ENCODE peak calls at places on chromosomes 1 and 21, in seven cellular contexts. One of them, this sample, is unnamed. For H3K4me1, the result is how much of the 10 kb centered on the place peaks cover.

GRCh38 chr21:36203603-36203889 is 46.9 kb downstream of the DOP1B start:
- DNase-seq in neural progenitor cell: no peak
- DNase-seq in GM23338: no peak
- DNase-seq in HCT116: peak
- DNase-seq in PC-3: peak
- DNase-seq in MM.1S: peak
- DNase-seq in hepatocyte: peak
- DNase-seq in this sample: no peak

GRCh38 chr1:32447469-32448185 is 17.2 kb upstream of the ZBTB8B start:
- DNase-seq in PC-3: peak
- DNase-seq in hepatocyte: peak
- DNase-seq in MM.1S: no peak
- DNase-seq in neural progenitor cell: peak
- DNase-seq in GM23338: peak
- DNase-seq in HCT116: peak
- DNase-seq in this sample: no peak

GRCh38 chr1:27394282-27394658 is 1.8 kb downstream of the GPR3 start:
- DNase-seq in GM23338: no peak
- DNase-seq in MM.1S: no peak
- DNase-seq in HCT116: no peak
- DNase-seq in PC-3: no peak
- DNase-seq in neural progenitor cell: no peak
- DNase-seq in hepatocyte: no peak
- DNase-seq in this sample: no peak

GRCh38 chr1:29520571-29521437 is 284.5 kb downstream of the PTPRU start:
- DNase-seq in PC-3: no peak
- DNase-seq in neural progenitor cell: no peak
- DNase-seq in GM23338: no peak
- DNase-seq in MM.1S: no peak
- DNase-seq in hepatocyte: no peak
- DNase-seq in HCT116: no peak
- DNase-seq in this sample: no peak

GRCh38 chr1:47487332-47487731 is 49.5 kb downstream of the FOXD2 start:
- DNase-seq in HCT116: no peak
- DNase-seq in MM.1S: no peak
- DNase-seq in neural progenitor cell: no peak
- DNase-seq in PC-3: no peak
- DNase-seq in hepatocyte: no peak
- DNase-seq in GM23338: no peak
- DNase-seq in this sample: no peak

GRCh38 chr1:81907569-81907968 is 106.8 kb downstream of the ADGRL2 start:
- DNase-seq in GM23338: no peak
- DNase-seq in PC-3: no peak
- DNase-seq in neural progenitor cell: no peak
- DNase-seq in MM.1S: no peak
- DNase-seq in hepatocyte: no peak
- DNase-seq in HCT116: no peak
- DNase-seq in this sample: no peak

GRCh38 chr1:173432331-173432730 is 44.8 kb upstream of the PRDX6 start:
- DNase-seq in HCT116: no peak
- DNase-seq in MM.1S: no peak
- DNase-seq in PC-3: no peak
- DNase-seq in hepatocyte: no peak
- DNase-seq in GM23338: no peak
- DNase-seq in neural progenitor cell: no peak
- DNase-seq in this sample: no peak

GRCh38 chr1:206466840-206467649 is 3.2 kb upstream of the IKBKE start:
- DNase-seq in HCT116: no peak
- DNase-seq in GM23338: no peak
- DNase-seq in MM.1S: no peak
- DNase-seq in neural progenitor cell: no peak
- DNase-seq in hepatocyte: no peak
- DNase-seq in PC-3: no peak
- DNase-seq in this sample: no peak

GRCh38 chr1:94622757-94623156 is 81.2 kb upstream of the F3 start:
- DNase-seq in GM23338: peak
- DNase-seq in HCT116: peak
- DNase-seq in neural progenitor cell: peak
- DNase-seq in hepatocyte: peak
- DNase-seq in MM.1S: no peak
- DNase-seq in PC-3: peak
- DNase-seq in this sample: no peak

GRCh38 chr1:82139751-82140468 is 339.2 kb downstream of the ADGRL2 start:
- DNase-seq in hepatocyte: no peak
- DNase-seq in PC-3: no peak
- DNase-seq in neural progenitor cell: no peak
- DNase-seq in MM.1S: no peak
- DNase-seq in GM23338: no peak
- DNase-seq in HCT116: no peak
- DNase-seq in this sample: no peak

GRCh38 chr1:180155202-180155682 is 573 bp downstream of the QSOX1 start:
- DNase-seq in GM23338: peak
- DNase-seq in neural progenitor cell: peak
- DNase-seq in hepatocyte: no peak
- DNase-seq in HCT116: no peak
- DNase-seq in PC-3: no peak
- DNase-seq in MM.1S: no peak
- DNase-seq in this sample: peak

GRCh38 chr1:31581821-31582810 is 5.8 kb downstream of the TINAGL1 start:
- DNase-seq in GM23338: peak
- DNase-seq in hepatocyte: no peak
- DNase-seq in HCT116: no peak
- DNase-seq in PC-3: peak
- DNase-seq in MM.1S: no peak
- DNase-seq in neural progenitor cell: no peak
- DNase-seq in this sample: no peak

GRCh38 chr1:41802532-41803501 is 115.9 kb downstream of the HIVEP3 start:
- DNase-seq in neural progenitor cell: no peak
- DNase-seq in HCT116: no peak
- DNase-seq in GM23338: no peak
- DNase-seq in MM.1S: peak
- DNase-seq in hepatocyte: no peak
- DNase-seq in PC-3: peak
- DNase-seq in this sample: peak

GRCh38 chr1:121413817-121414216 is 229.0 kb downstream of the SRGAP2C start:
- DNase-seq in hepatocyte: no peak
- DNase-seq in PC-3: no peak
- DNase-seq in neural progenitor cell: no peak
- DNase-seq in MM.1S: no peak
- DNase-seq in HCT116: no peak
- DNase-seq in GM23338: no peak
- DNase-seq in this sample: no peak

GRCh38 chr1:1069061-1069710 is 4.9 kb downstream of the RNF223 start:
- DNase-seq in MM.1S: peak
- DNase-seq in PC-3: peak
- DNase-seq in GM23338: peak
- DNase-seq in neural progenitor cell: peak
- DNase-seq in HCT116: peak
- DNase-seq in hepatocyte: peak
- DNase-seq in this sample: peak

GRCh38 chr1:236147068-236147467 is 4.7 kb downstream of the GPR137B start:
- DNase-seq in MM.1S: no peak
- DNase-seq in neural progenitor cell: no peak
- DNase-seq in HCT116: no peak
- DNase-seq in GM23338: no peak
- DNase-seq in hepatocyte: no peak
- DNase-seq in PC-3: no peak
- DNase-seq in this sample: no peak

GRCh38 chr1:116203192-116203723 is 92.1 kb downstream of the MAB21L3 start:
- DNase-seq in PC-3: peak
- DNase-seq in MM.1S: no peak
- DNase-seq in hepatocyte: no peak
- DNase-seq in GM23338: peak
- DNase-seq in neural progenitor cell: no peak
- DNase-seq in HCT116: no peak
- DNase-seq in this sample: no peak

GRCh38 chr1:31585736-31586365 is 9.5 kb downstream of the TINAGL1 start:
- DNase-seq in PC-3: no peak
- DNase-seq in HCT116: no peak
- DNase-seq in GM23338: no peak
- DNase-seq in hepatocyte: no peak
- DNase-seq in MM.1S: no peak
- DNase-seq in neural progenitor cell: no peak
- DNase-seq in this sample: no peak

GRCh38 chr1:215704089-215704860 is 137.2 kb downstream of the KCTD3 start:
- DNase-seq in neural progenitor cell: no peak
- DNase-seq in GM23338: no peak
- DNase-seq in HCT116: no peak
- DNase-seq in PC-3: peak
- DNase-seq in MM.1S: no peak
- DNase-seq in hepatocyte: no peak
- DNase-seq in this sample: no peak

GRCh38 chr1:32199717-32200072 is 700 bp upstream of the CCDC28B start:
- DNase-seq in HCT116: no peak
- DNase-seq in hepatocyte: no peak
- DNase-seq in MM.1S: no peak
- DNase-seq in neural progenitor cell: peak
- DNase-seq in PC-3: no peak
- DNase-seq in GM23338: no peak
- DNase-seq in this sample: no peak

GRCh38 chr1:32881291-32881690 is 5.0 kb upstream of the HPCA start:
- DNase-seq in PC-3: no peak
- DNase-seq in GM23338: no peak
- DNase-seq in hepatocyte: no peak
- DNase-seq in neural progenitor cell: no peak
- DNase-seq in HCT116: no peak
- DNase-seq in MM.1S: no peak
- DNase-seq in this sample: no peak

GRCh38 chr1:7576946-7577657 is 194.0 kb upstream of the VAMP3 start:
- DNase-seq in HCT116: peak
- DNase-seq in neural progenitor cell: peak
- DNase-seq in MM.1S: no peak
- DNase-seq in GM23338: peak
- DNase-seq in hepatocyte: peak
- DNase-seq in PC-3: peak
- DNase-seq in this sample: no peak
- TF ChIP-seq EZH2phosphoT487 in HCT116: no peak
- TF ChIP-seq EZH2phosphoT487 in neural progenitor cell: no peak
- TF ChIP-seq EZH2phosphoT487 in MM.1S: no peak
- TF ChIP-seq EZH2phosphoT487 in GM23338: no peak
- TF ChIP-seq EZH2phosphoT487 in hepatocyte: no peak
- TF ChIP-seq EZH2phosphoT487 in PC-3: no peak
- TF ChIP-seq EZH2phosphoT487 in this sample: no peak

DNA sequence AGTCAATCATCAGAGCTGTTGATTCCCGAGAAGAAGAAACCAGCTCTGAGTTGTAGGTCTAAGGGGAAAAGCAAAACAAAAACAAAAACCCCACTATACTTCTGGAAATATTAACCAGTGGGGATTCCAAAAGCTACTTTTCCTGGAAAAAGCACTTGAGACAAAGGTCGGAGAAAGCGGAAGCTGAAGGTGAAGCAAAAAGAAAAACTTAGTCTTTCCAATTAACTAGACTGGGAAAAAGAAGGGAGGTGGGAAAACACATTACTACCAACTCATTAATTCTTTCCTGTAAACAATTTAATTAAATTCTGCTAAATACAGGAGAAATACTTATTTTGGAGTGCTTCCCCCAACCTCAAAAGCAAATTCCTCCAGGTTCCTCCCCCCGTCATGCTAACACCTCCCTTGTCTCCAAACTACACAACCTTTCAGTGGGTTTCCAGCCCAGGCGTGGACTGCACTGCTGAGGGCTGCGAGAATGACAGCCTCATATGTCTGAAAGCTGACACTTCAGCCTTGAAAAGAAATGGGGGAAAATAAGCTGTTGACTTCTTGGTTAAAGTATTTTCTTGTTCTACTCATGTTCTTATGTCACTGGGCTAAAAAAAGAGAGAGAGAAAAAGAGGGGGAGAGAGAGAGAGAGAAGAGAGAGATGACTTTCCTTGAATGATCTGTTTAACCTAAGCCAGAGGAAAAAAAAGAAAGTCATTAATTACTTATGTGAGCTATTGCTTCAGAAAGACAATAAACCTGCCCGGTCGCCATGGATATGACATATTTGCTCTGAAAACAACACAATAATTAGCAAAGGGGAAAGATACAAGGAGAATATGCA is 5.1 kb downstream of the CASZ1 start:
- DNase-seq in HCT116: no peak
- DNase-seq in GM23338: no peak
- DNase-seq in neural progenitor cell: peak
- DNase-seq in MM.1S: no peak
- DNase-seq in hepatocyte: peak
- DNase-seq in PC-3: no peak
- DNase-seq in this sample: no peak
- H3K4me1 ChIP-seq in HCT116: under half
- H3K4me1 ChIP-seq in GM23338: under half
- H3K4me1 ChIP-seq in neural progenitor cell: half or more
- H3K4me1 ChIP-seq in MM.1S: under half
- H3K4me1 ChIP-seq in hepatocyte: under half
- H3K4me1 ChIP-seq in PC-3: under half
- H3K4me1 ChIP-seq in this sample: under half

GRCh38 chr1:18750600-18750999 is 108.9 kb downstream of the TAS1R2 start:
- DNase-seq in GM23338: no peak
- DNase-seq in HCT116: no peak
- DNase-seq in MM.1S: no peak
- DNase-seq in PC-3: no peak
- DNase-seq in neural progenitor cell: no peak
- DNase-seq in hepatocyte: no peak
- DNase-seq in this sample: no peak

GRCh38 chr1:18751425-18751824 is 108.0 kb downstream of the TAS1R2 start:
- DNase-seq in MM.1S: no peak
- DNase-seq in GM23338: no peak
- DNase-seq in hepatocyte: no peak
- DNase-seq in PC-3: no peak
- DNase-seq in HCT116: no peak
- DNase-seq in neural progenitor cell: no peak
- DNase-seq in this sample: no peak

GRCh38 chr1:18749569-18749968 is 109.9 kb downstream of the TAS1R2 start:
- DNase-seq in MM.1S: no peak
- DNase-seq in hepatocyte: no peak
- DNase-seq in GM23338: no peak
- DNase-seq in neural progenitor cell: no peak
- DNase-seq in PC-3: no peak
- DNase-seq in HCT116: no peak
- DNase-seq in this sample: no peak

GRCh38 chr1:18748435-18748834 is 111.0 kb downstream of the TAS1R2 start:
- DNase-seq in HCT116: no peak
- DNase-seq in MM.1S: no peak
- DNase-seq in PC-3: peak
- DNase-seq in neural progenitor cell: no peak
- DNase-seq in GM23338: no peak
- DNase-seq in hepatocyte: no peak
- DNase-seq in this sample: no peak

GRCh38 chr1:18752409-18752808 is 107.1 kb downstream of the TAS1R2 start:
- DNase-seq in PC-3: no peak
- DNase-seq in MM.1S: no peak
- DNase-seq in hepatocyte: no peak
- DNase-seq in neural progenitor cell: no peak
- DNase-seq in GM23338: no peak
- DNase-seq in HCT116: no peak
- DNase-seq in this sample: no peak
- TF ChIP-seq EZH2phosphoT487 in PC-3: no peak
- TF ChIP-seq EZH2phosphoT487 in MM.1S: no peak
- TF ChIP-seq EZH2phosphoT487 in hepatocyte: no peak
- TF ChIP-seq EZH2phosphoT487 in neural progenitor cell: no peak
- TF ChIP-seq EZH2phosphoT487 in GM23338: no peak
- TF ChIP-seq EZH2phosphoT487 in HCT116: no peak
- TF ChIP-seq EZH2phosphoT487 in this sample: no peak

DNA sequence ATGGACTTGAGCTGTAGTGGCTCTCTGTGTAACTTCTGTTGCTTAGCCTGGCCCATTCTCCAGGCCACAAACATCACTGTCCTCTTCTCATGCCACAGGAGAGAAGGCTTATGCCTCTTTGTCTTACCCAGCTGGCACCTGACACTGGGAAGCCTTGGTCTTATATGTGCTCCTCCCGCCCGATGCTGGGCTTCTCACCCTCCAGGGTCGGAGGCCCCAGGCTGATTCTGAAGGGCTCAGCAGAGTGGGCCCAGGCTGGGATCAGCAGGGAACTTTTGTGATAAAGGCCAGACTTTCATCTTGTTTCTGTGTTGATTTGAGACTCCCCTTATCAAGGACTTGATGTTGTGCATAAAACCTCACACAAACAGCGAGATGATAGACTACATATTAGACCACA is 29.8 kb downstream of the TRPM2 start:
- DNase-seq in GM23338: no peak
- DNase-seq in MM.1S: no peak
- DNase-seq in hepatocyte: no peak
- DNase-seq in PC-3: no peak
- DNase-seq in HCT116: no peak
- DNase-seq in neural progenitor cell: no peak
- DNase-seq in this sample: no peak
- H3K4me1 ChIP-seq in GM23338: under half
- H3K4me1 ChIP-seq in MM.1S: under half
- H3K4me1 ChIP-seq in hepatocyte: under half
- H3K4me1 ChIP-seq in PC-3: under half
- H3K4me1 ChIP-seq in HCT116: under half
- H3K4me1 ChIP-seq in neural progenitor cell: under half
- H3K4me1 ChIP-seq in this sample: under half

This sample was measured in OCI-LY7.